ENCODE peak calls at places on chromosomes 4 and X, in four cellular contexts. P is IMR-90, V is H1, E is mesendoderm. L is an unnamed sample.
A peak's percentile ranks its signal among the peaks of the same experiment; 100 is the strongest.

GRCh38 chr4:5134620-5135019 is 83.3 kb downstream of the STK32B start:
- DNase-seq in P (no peak), V (no peak), E (no peak), L (no peak)

GRCh38 chr4:100823066-100823992 is 305.5 kb upstream of the EMCN start:
- DNase-seq in P (no peak), V (no peak), E (no peak), L (no peak)

GRCh38 chr4:173057442-173057841 is 111.2 kb upstream of the GALNT7 start:
- DNase-seq in P (peak; percentile 10), V (no peak), E (no peak), L (no peak)

GRCh38 chr4:57187241-57187640 is 77.1 kb upstream of the IGFBP7 start:
- DNase-seq in P (no peak), V (no peak), E (no peak), L (no peak)

GRCh38 chrX:56281789-56282188 is 49.6 kb downstream of the KLF8 start:
- DNase-seq in P (peak; percentile 16), V (no peak), E (peak; percentile 5), L (no peak)

GRCh38 chr4:83723609-83724008 is 187.7 kb downstream of the GPAT3 start:
- DNase-seq in P (no peak), V (no peak), E (no peak), L (no peak)

GRCh38 chr4:164847016-164847415 is 30.0 kb upstream of the APELA start:
- DNase-seq in P (no peak), V (no peak), E (no peak), L (no peak)

GRCh38 chr4:141078871-141079270 is 54.4 kb downstream of the RNF150 start:
- DNase-seq in P (peak; percentile 71), V (no peak), E (no peak), L (no peak)

GRCh38 chr4:165131247-165131832 is 18.7 kb upstream of the TMEM192 start:
- DNase-seq in P (peak; percentile 55), V (peak; percentile 36), E (peak; percentile 69), L (peak; percentile 65)

GRCh38 chrX:139483721-139484120 is 46.8 kb upstream of the F9 start:
- DNase-seq in P (no peak), V (no peak), E (no peak), L (no peak)

GRCh38 chr4:32930700-32931099 is 2210.5 kb downstream of the PCDH7 start:
- DNase-seq in P (no peak), V (no peak), E (no peak), L (no peak)

GRCh38 chrX:124555036-124555595 is 208.8 kb downstream of the SH2D1A start:
- DNase-seq in P (peak; percentile 68), V (no peak), E (peak; percentile 6), L (no peak)

GRCh38 chr4:77817304-77818076 is 1.7 kb downstream of the CNOT6L start:
- DNase-seq in P (no peak), V (no peak), E (no peak), L (no peak)

GRCh38 chr4:125331116-125331515 is 16.4 kb downstream of the FAT4 start:
- DNase-seq in P (peak; percentile 13), V (no peak), E (no peak), L (no peak)

GRCh38 chr4:189773909-189774308 is 166.8 kb upstream of the FRG1 start:
- DNase-seq in P (peak; percentile 13), V (no peak), E (peak; percentile 45), L (no peak)

GRCh38 chrX:31219174-31219573 is 147.3 kb upstream of the FTHL17 start:
- DNase-seq in P (no peak), V (no peak), E (peak; percentile 70), L (no peak)

GRCh38 chrX:40130207-40130606 is 32.4 kb upstream of the BCOR start:
- DNase-seq in P (peak; percentile 70), V (no peak), E (peak; percentile 71), L (no peak)

GRCh38 chrX:129983575-129984131 is 1.2 kb downstream of the BCORL1 start:
- DNase-seq in P (no peak), V (no peak), E (no peak), L (peak; percentile 28)

GRCh38 chrX:130443883-130444282 is 42.1 kb downstream of the RBMX2 start:
- DNase-seq in P (no peak), V (no peak), E (no peak), L (no peak)

GRCh38 chr4:72031868-72032619 is at the start of gene NPFFR2:
- DNase-seq in P (no peak), V (peak; percentile 29), E (peak; percentile 90), L (peak; percentile 82)

GRCh38 chrX:17377047-17377692 is 2.2 kb downstream of the NHS start:
- DNase-seq in P (peak; percentile 61), V (no peak), E (peak; percentile 81), L (peak; percentile 55)

GRCh38 chr4:78517050-78517652 is 34.4 kb upstream of the ANXA3 start:
- DNase-seq in P (peak; percentile 43), V (no peak), E (peak; percentile 34), L (no peak)

GRCh38 chrX:23737413-23737812 is 5.7 kb downstream of the ACOT9 start:
- DNase-seq in P (peak; percentile 26), V (no peak), E (no peak), L (no peak)

GRCh38 chr4:11408569-11408968 is 20.1 kb downstream of the HS3ST1 start:
- DNase-seq in P (no peak), V (no peak), E (no peak), L (no peak)

GRCh38 chrX:142001934-142002333 is 98.2 kb downstream of the MAGEC1 start:
- DNase-seq in P (no peak), V (no peak), E (no peak), L (no peak)

GRCh38 chrX:32644476-32644875 is 566.9 kb downstream of the DMD start:
- DNase-seq in P (no peak), V (peak; percentile 9), E (peak; percentile 73), L (no peak)

GRCh38 chr4:5708171-5708828 is at the start of gene EVC2:
- DNase-seq in P (peak; percentile 46), V (no peak), E (peak; percentile 65), L (peak; percentile 65)

GRCh38 chrX:72023071-72023470 is 108.6 kb downstream of the RTL5 start:
- DNase-seq in P (no peak), V (no peak), E (no peak), L (no peak)

GRCh38 chr4:181569553-181569952 is 673.6 kb upstream of the TENM3 start:
- DNase-seq in P (peak; percentile 65), V (no peak), E (peak; percentile 66), L (no peak)

GRCh38 chr4:139872274-139872673 is 206.7 kb downstream of the MGST2 start:
- DNase-seq in P (peak; percentile 97), V (no peak), E (no peak), L (no peak)

GRCh38 chr4:186104895-186105720 is 604 bp downstream of the FAM149A start:
- DNase-seq in P (no peak), V (no peak), E (peak; percentile 40), L (peak; percentile 55)
- H3K56ac ChIP-seq in P (no peak overlapping the region), V (no peak overlapping the region), E (peak overlapping the region; percentile 80), L (no peak overlapping the region)

GRCh38 chr4:15294202-15294601 is 133.6 kb upstream of the C1QTNF7 start:
- DNase-seq in P (no peak), V (no peak), E (peak; percentile 43), L (no peak)
- H3K56ac ChIP-seq in P (no peak overlapping the region), V (no peak overlapping the region), E (no peak overlapping the region), L (no peak overlapping the region)

GRCh38 chr4:184506527-184507121 is 32.3 kb upstream of the IRF2 start:
- DNase-seq in P (no peak), V (no peak), E (peak; percentile 51), L (peak; percentile 34)
- H3K56ac ChIP-seq in P (no peak overlapping the region), V (no peak overlapping the region), E (no peak overlapping the region), L (no peak overlapping the region)

DNA sequence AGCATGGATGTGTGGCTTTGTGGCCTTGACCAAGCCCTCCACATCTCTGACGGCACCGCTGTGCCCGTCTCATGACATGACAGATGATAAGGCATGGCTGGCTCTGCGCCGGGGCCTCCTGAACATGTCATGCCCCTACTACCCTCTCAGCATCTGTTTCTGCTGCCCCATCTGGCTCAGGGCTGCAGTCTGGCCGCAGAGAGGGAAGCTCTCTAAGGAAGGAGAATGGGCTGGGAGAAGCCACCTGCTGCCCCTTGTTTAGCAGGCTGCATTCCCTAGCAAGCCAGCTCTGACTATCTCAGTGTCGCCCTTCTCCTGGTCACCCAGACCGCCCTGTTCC is 7.2 kb downstream of the ZNF185 start:
- DNase-seq in P (no peak), V (no peak), E (no peak), L (no peak)
- H3K56ac ChIP-seq in P (no peak overlapping the region), V (no peak overlapping the region), E (no peak overlapping the region), L (no peak overlapping the region)

GRCh38 chr4:20532096-20532495 is 168.2 kb upstream of the PACRGL start:
- DNase-seq in P (no peak), V (no peak), E (no peak), L (no peak)
- H3K56ac ChIP-seq in P (no peak overlapping the region), V (no peak overlapping the region), E (no peak overlapping the region), L (no peak overlapping the region)

GRCh38 chr4:25157071-25157470 is 3.2 kb downstream of the SEPSECS start:
- DNase-seq in P (no peak), V (no peak), E (no peak), L (no peak)

GRCh38 chr4:25154594-25155265 is 5.5 kb downstream of the SEPSECS start:
- DNase-seq in P (no peak), V (no peak), E (no peak), L (no peak)

GRCh38 chr4:25159837-25160713 is at the start of gene SEPSECS:
- DNase-seq in P (peak; percentile 95), V (peak; percentile 73), E (peak; percentile 97), L (peak; percentile 93)

GRCh38 chr4:25158817-25159216 is 1.4 kb downstream of the SEPSECS start:
- DNase-seq in P (no peak), V (no peak), E (no peak), L (no peak)

DNA sequence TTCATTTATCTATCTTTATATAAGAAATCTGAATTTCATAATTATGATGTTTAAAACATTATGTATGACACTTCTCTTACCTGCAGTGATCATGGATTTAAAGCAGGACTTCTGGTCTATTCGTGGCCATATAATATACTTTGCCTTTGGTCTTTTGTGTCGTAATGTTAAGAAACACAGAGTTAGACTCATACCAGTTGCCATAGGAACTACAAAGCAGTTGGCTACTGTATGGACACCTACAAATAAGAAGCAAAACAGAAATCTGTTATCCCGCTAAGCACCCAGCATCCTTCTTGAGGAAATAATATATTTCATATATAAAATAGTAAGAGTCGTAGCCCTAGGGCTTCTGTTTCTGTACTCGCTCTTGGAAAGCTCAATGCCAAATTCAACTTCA is 4.3 kb downstream of the SEPSECS start:
- DNase-seq in P (no peak), V (no peak), E (no peak), L (no peak)
- H3K56ac ChIP-seq in P (no peak overlapping the region), V (no peak overlapping the region), E (no peak overlapping the region), L (no peak overlapping the region)

GRCh38 chr4:183191630-183192029 is 92.6 kb downstream of the WWC2 start:
- DNase-seq in P (no peak), V (no peak), E (no peak), L (no peak)
- H3K56ac ChIP-seq in P (no peak overlapping the region), V (no peak overlapping the region), E (no peak overlapping the region), L (no peak overlapping the region)